ENCODE peak calls at places on chromosome 17, in four cellular contexts. One of them, this sample, is unnamed.

GRCh38 chr17:5234645-5235576 is at the start of gene SCIMP:
- DNase-seq in astrocyte of the spinal cord: no peak
- DNase-seq in AG10803: no peak
- DNase-seq in BJ: no peak
- DNase-seq in this sample: no peak

GRCh38 chr17:19290047-19290705 is 53.0 kb downstream of the EPN2 start:
- DNase-seq in astrocyte of the spinal cord: no peak
- DNase-seq in BJ: no peak
- DNase-seq in AG10803: no peak
- DNase-seq in this sample: no peak

GRCh38 chr17:44102845-44103622 is 20.4 kb downstream of the HDAC5 start:
- DNase-seq in AG10803: no peak
- DNase-seq in BJ: no peak
- DNase-seq in astrocyte of the spinal cord: no peak
- DNase-seq in this sample: no peak

GRCh38 chr17:784143-784542 is 2.0 kb downstream of the MRM3 start:
- DNase-seq in BJ: no peak
- DNase-seq in astrocyte of the spinal cord: no peak
- DNase-seq in AG10803: no peak
- DNase-seq in this sample: peak; percentile 27

GRCh38 chr17:19418312-19418992 is 7.4 kb downstream of the RNF112 start:
- DNase-seq in astrocyte of the spinal cord: peak; percentile 67
- DNase-seq in BJ: peak; percentile 15
- DNase-seq in AG10803: peak; percentile 44
- DNase-seq in this sample: peak; percentile 82

GRCh38 chr17:73338050-73338491 is 26.3 kb upstream of the CDC42EP4 start:
- DNase-seq in BJ: no peak
- DNase-seq in astrocyte of the spinal cord: peak; percentile 65
- DNase-seq in AG10803: peak; percentile 70
- DNase-seq in this sample: peak; percentile 28

GRCh38 chr17:51263001-51263400 is 2.7 kb downstream of the UTP18 start:
- DNase-seq in BJ: no peak
- DNase-seq in astrocyte of the spinal cord: no peak
- DNase-seq in AG10803: peak; percentile 31
- DNase-seq in this sample: no peak

GRCh38 chr17:51761105-51761504 is 397.4 kb downstream of the CA10 start:
- DNase-seq in astrocyte of the spinal cord: no peak
- DNase-seq in BJ: no peak
- DNase-seq in AG10803: no peak
- DNase-seq in this sample: no peak

GRCh38 chr17:79657861-79658810 is 47.3 kb upstream of the RBFOX3 start:
- DNase-seq in AG10803: no peak
- DNase-seq in astrocyte of the spinal cord: no peak
- DNase-seq in BJ: no peak
- DNase-seq in this sample: no peak

GRCh38 chr17:9700754-9701476 is 55.6 kb downstream of the USP43 start:
- DNase-seq in AG10803: no peak
- DNase-seq in astrocyte of the spinal cord: no peak
- DNase-seq in BJ: no peak
- DNase-seq in this sample: no peak

GRCh38 chr17:9693755-9694154 is 48.4 kb downstream of the USP43 start:
- DNase-seq in BJ: no peak
- DNase-seq in astrocyte of the spinal cord: no peak
- DNase-seq in AG10803: no peak
- DNase-seq in this sample: no peak

GRCh38 chr17:9700136-9700535 is 54.8 kb downstream of the USP43 start:
- DNase-seq in AG10803: no peak
- DNase-seq in astrocyte of the spinal cord: no peak
- DNase-seq in BJ: no peak
- DNase-seq in this sample: no peak

DNA sequence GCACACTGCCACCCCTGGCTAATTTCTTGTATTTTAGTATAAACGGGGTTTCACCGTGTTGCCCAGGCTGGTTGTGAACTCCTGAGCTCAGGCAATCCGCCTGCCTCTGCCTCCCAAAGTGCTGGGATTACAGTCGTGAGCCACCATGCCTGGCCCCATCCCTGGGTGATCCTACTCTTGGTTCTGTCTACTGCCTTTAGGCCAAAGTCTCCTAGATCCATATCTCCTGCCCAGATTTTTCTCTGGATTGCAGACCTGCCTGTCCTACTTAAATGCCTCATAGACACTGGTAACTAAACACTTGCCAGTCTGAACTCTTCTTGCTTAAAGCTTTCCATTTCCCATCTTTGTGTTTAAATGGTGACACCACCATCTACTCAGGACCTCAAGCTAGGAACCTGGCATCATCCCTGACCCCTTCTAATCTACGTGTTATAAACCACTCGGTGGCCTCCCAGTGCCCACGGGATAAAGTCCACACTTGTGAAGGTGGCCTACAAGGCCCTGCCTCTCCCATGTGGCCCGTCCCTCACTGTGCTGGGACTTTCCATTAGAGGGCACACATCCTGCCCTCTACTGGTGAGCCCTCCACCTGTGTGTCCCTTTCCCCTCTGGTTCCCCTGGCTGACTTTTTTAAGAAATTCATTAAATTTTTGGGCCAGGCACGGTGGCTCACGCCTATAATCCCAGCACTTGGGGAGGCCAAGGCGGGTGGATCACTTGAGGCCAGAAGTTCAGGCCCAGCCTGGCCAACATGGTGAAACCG is 51.1 kb downstream of the USP43 start:
- DNase-seq in BJ: no peak
- DNase-seq in AG10803: no peak
- DNase-seq in astrocyte of the spinal cord: no peak
- DNase-seq in this sample: no peak
- TF ChIP-seq CTCF in BJ: no peak
- TF ChIP-seq CTCF in AG10803: no peak
- TF ChIP-seq CTCF in astrocyte of the spinal cord: no peak
- TF ChIP-seq CTCF in this sample: no peak

DNA sequence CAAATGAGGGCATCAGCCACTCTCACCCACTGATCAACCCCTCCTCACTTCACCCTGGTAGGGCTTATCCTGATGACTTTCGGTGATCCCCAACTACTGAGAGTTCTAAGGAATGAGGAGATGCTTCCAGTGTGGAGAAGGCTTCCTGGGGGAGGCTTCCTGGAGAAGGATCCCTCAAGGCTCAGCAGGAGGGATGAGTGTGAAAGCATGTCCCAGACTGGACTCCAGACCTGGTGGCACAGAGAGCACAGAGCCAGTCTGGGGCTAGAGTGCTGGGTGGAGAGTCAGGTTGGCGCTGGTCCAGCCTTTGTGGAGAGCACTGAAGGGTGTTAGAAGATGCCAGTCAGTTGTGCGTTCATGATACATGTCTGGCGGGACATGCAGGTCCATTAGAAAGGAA is 53.7 kb downstream of the PLD6 start:
- DNase-seq in BJ: no peak
- DNase-seq in AG10803: peak; percentile 7
- DNase-seq in astrocyte of the spinal cord: no peak
- DNase-seq in this sample: no peak
- TF ChIP-seq CTCF in BJ: no peak
- TF ChIP-seq CTCF in AG10803: no peak
- TF ChIP-seq CTCF in astrocyte of the spinal cord: no peak
- TF ChIP-seq CTCF in this sample: no peak

DNA sequence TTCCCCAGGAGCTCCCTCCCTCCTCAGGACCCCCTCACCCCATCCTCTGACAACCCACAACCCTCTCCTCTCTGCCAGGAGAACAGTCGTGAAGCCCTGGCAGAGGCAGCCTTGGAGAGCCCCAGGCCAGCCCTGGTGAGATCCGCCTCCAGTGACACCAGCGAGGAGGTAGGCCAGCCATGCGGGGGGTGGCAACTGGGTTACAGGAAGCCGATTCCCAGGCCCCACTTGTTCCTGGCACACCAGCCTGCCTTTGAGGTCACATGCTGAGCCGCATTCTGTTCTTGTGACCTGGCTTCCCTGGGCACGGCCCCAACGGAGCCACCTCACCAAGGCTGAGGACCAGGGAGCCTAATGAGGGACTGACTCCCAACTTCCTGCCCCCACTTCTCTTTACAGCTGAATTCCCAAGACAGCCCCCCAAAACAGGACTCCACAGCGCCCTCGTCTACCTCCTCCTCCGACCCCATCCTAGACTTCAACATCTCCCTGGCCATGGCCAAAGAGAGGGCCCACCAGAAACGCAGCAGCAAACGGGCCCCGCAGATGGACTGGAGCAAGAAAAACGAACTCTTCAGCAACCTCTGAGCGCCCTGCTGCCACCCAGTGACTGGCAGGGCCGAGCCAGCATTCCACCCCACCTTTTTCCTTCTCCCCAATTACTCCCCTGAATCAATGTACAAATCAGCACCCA is 7.9 kb downstream of the NAT9 start:
- DNase-seq in BJ: no peak
- DNase-seq in astrocyte of the spinal cord: peak; percentile 68
- DNase-seq in AG10803: peak; percentile 84
- DNase-seq in this sample: peak; percentile 81
- TF ChIP-seq CTCF in BJ: no peak
- TF ChIP-seq CTCF in astrocyte of the spinal cord: no peak
- TF ChIP-seq CTCF in AG10803: no peak
- TF ChIP-seq CTCF in this sample: no peak

GRCh38 chr17:72104164-72104862 is 16.5 kb upstream of the SOX9 start:
- DNase-seq in astrocyte of the spinal cord: no peak
- DNase-seq in AG10803: no peak
- DNase-seq in BJ: no peak
- DNase-seq in this sample: no peak
- TF ChIP-seq CTCF in astrocyte of the spinal cord: no peak
- TF ChIP-seq CTCF in AG10803: no peak
- TF ChIP-seq CTCF in BJ: no peak
- TF ChIP-seq CTCF in this sample: no peak

GRCh38 chr17:65027305-65027704 is 29.2 kb downstream of the GNA13 start:
- DNase-seq in AG10803: peak; percentile 48
- DNase-seq in BJ: no peak
- DNase-seq in astrocyte of the spinal cord: peak; percentile 75
- DNase-seq in this sample: peak; percentile 82
- TF ChIP-seq CTCF in AG10803: peak; percentile 40
- TF ChIP-seq CTCF in BJ: peak; percentile 42
- TF ChIP-seq CTCF in astrocyte of the spinal cord: peak; percentile 52
- TF ChIP-seq CTCF in this sample: peak; percentile 51

GRCh38 chr17:74351552-74352210 is 10.0 kb downstream of the BTBD17 start:
- DNase-seq in astrocyte of the spinal cord: no peak
- DNase-seq in BJ: no peak
- DNase-seq in AG10803: no peak
- DNase-seq in this sample: no peak
- TF ChIP-seq CTCF in astrocyte of the spinal cord: no peak
- TF ChIP-seq CTCF in BJ: no peak
- TF ChIP-seq CTCF in AG10803: no peak
- TF ChIP-seq CTCF in this sample: no peak

DNA sequence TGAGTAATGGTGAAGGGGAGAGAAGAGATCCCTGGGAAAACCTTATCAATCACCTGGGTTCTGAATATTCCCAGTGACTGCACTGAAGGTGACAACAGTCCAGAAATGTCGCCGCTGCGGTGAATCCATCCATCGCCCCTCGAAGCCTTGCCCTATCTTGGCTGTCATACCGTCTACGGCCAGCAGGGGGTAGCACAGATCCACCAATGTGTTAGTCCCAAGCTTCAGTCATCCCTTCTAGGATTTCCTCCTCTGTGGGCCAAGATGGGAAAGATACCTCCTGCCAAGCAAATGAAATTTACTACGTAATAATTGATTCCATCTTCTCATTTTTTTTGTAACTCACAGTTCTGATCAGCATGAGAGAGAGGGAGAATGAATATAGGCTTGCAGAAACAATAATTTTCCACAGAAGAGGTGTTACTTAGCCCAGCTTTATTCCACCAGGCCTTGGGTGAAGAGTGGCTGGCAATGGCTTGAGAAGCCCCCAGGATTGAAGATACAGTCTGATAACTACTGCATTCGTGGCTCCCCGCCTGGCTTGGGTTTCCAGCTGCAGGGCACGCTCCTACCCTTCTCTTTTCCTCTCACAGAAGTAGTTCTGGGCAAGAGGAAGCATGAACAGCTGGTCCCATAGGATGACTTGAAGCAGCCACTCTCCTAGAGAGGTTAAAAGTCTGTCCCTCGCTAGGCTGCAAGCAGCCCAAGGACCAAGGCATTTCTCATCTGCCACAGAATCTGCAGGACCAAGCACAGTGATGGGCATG is 2.6 kb upstream of the FMNL1 start:
- DNase-seq in BJ: no peak
- DNase-seq in astrocyte of the spinal cord: peak; percentile 71
- DNase-seq in AG10803: peak; percentile 90
- DNase-seq in this sample: peak; percentile 89
- TF ChIP-seq CTCF in BJ: peak; percentile 84
- TF ChIP-seq CTCF in astrocyte of the spinal cord: peak; percentile 92
- TF ChIP-seq CTCF in AG10803: peak; percentile 97
- TF ChIP-seq CTCF in this sample: peak; percentile 92

DNA sequence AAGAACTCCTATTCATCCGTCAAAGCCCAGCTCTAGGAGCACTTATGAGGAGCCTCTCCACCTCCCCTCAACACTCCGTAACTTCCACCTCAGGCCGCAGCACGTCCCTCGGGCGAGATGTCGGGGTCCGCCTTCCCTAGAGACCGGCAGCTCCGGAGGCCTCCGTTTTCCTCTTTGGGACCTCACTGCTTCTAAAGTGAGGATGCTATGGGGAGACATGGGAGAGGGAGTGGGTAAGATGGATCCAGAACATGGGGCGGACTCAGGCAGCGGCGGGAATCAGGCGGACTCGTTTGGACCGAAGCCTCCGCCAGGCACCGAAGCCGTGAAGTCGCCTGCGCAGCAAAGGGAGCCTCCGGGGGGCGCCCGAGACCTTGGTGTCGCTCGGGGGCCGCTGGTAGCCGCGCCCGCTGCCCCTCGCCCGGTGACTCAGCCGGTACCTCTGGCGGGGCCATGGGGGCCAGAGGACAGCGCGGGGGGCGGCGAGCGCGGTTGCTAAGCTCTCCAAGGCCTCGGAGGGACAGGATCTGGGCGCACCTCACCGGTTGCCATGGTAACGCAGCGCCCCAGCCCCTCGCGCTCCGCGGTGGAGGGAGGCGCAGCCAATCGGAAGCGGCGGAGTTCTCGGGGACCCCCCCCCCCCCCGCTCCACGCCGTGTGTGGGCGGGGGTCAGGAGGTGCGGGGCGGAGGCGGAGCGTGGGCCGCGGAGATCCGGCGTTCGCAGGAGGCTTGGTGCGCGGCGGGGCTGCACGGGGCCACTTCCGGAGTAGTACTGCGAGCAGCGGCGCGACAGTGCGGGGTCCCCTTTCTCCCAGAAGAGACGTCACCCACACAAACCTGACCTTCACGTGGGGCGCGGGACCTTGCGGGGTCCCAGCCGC is 1.3 kb upstream of the HIC1 start:
- DNase-seq in BJ: no peak
- DNase-seq in astrocyte of the spinal cord: peak; percentile 83
- DNase-seq in AG10803: peak; percentile 76
- DNase-seq in this sample: peak; percentile 76
- TF ChIP-seq CTCF in BJ: peak; percentile 70
- TF ChIP-seq CTCF in astrocyte of the spinal cord: peak; percentile 60
- TF ChIP-seq CTCF in AG10803: peak; percentile 62
- TF ChIP-seq CTCF in this sample: peak; percentile 42

This sample was measured in fibroblast of mammary gland.